ENCODE peak calls at places on chromosomes 7 and 10, in four cellular contexts. One of them, this sample, is unnamed.

GRCh38 chr7:150975536-150976285 is 2.4 kb downstream of the KCNH2 start:
- DNase-seq in HepG2: no peak
- DNase-seq in K562: no peak
- DNase-seq in GM12878: no peak
- DNase-seq in this sample: no peak

GRCh38 chr10:47024399-47025252 is 113.4 kb downstream of the PTPN20 start:
- DNase-seq in HepG2: peak
- DNase-seq in K562: peak
- DNase-seq in GM12878: peak
- DNase-seq in this sample: peak

GRCh38 chr10:129945941-129946760 is 17.9 kb downstream of the EBF3 start:
- DNase-seq in HepG2: no peak
- DNase-seq in K562: no peak
- DNase-seq in GM12878: no peak
- DNase-seq in this sample: no peak

GRCh38 chr7:143980746-143981510 is 19.2 kb upstream of the OR6B1 start:
- DNase-seq in HepG2: no peak
- DNase-seq in K562: no peak
- DNase-seq in GM12878: no peak
- DNase-seq in this sample: no peak

GRCh38 chr7:158078161-158078910 is 509.3 kb downstream of the PTPRN2 start:
- DNase-seq in HepG2: no peak
- DNase-seq in K562: no peak
- DNase-seq in GM12878: no peak
- DNase-seq in this sample: no peak

GRCh38 chr10:70312972-70313371 is 29.2 kb upstream of the NPFFR1 start:
- DNase-seq in HepG2: no peak
- DNase-seq in K562: no peak
- DNase-seq in GM12878: no peak
- DNase-seq in this sample: no peak

GRCh38 chr10:13831711-13832110 is 244.9 kb downstream of the PRPF18 start:
- DNase-seq in HepG2: no peak
- DNase-seq in K562: no peak
- DNase-seq in GM12878: peak
- DNase-seq in this sample: no peak

GRCh38 chr10:7507887-7508726 is 97.3 kb upstream of the SFMBT2 start:
- DNase-seq in HepG2: no peak
- DNase-seq in K562: no peak
- DNase-seq in GM12878: no peak
- DNase-seq in this sample: no peak

GRCh38 chr10:61313460-61313859 is 139.7 kb downstream of the TMEM26 start:
- DNase-seq in HepG2: no peak
- DNase-seq in K562: no peak
- DNase-seq in GM12878: no peak
- DNase-seq in this sample: no peak

GRCh38 chr7:42858570-42858969 is 53.3 kb downstream of the C7orf25 start:
- DNase-seq in HepG2: no peak
- DNase-seq in K562: no peak
- DNase-seq in GM12878: no peak
- DNase-seq in this sample: no peak

GRCh38 chr7:87507446-87507845 is 32.0 kb upstream of the ABCB4 start:
- DNase-seq in HepG2: peak
- DNase-seq in K562: no peak
- DNase-seq in GM12878: no peak
- DNase-seq in this sample: peak

GRCh38 chr10:775245-776075 is 86.0 kb upstream of the DIP2C start:
- DNase-seq in HepG2: no peak
- DNase-seq in K562: no peak
- DNase-seq in GM12878: no peak
- DNase-seq in this sample: no peak

GRCh38 chr7:56250135-56250534 is 133.9 kb upstream of the NUPR2 start:
- DNase-seq in HepG2: no peak
- DNase-seq in K562: no peak
- DNase-seq in GM12878: no peak
- DNase-seq in this sample: no peak

GRCh38 chr10:98467506-98468318 is 21.0 kb upstream of the HPS1 start:
- DNase-seq in HepG2: peak
- DNase-seq in K562: peak
- DNase-seq in GM12878: peak
- DNase-seq in this sample: peak

GRCh38 chr10:115947104-115947503 is 325.9 kb downstream of the GFRA1 start:
- DNase-seq in HepG2: no peak
- DNase-seq in K562: no peak
- DNase-seq in GM12878: no peak
- DNase-seq in this sample: peak

GRCh38 chr10:86828145-86828544 is 71.7 kb downstream of the BMPR1A start:
- DNase-seq in HepG2: no peak
- DNase-seq in K562: no peak
- DNase-seq in GM12878: no peak
- DNase-seq in this sample: no peak

GRCh38 chr7:149598721-149599308 is 101.2 kb upstream of the ZNF746 start:
- DNase-seq in HepG2: peak
- DNase-seq in K562: peak
- DNase-seq in GM12878: no peak
- DNase-seq in this sample: peak

GRCh38 chr10:101087965-101088364 is 26.2 kb downstream of the KAZALD1 start:
- DNase-seq in HepG2: no peak
- DNase-seq in K562: no peak
- DNase-seq in GM12878: no peak
- DNase-seq in this sample: no peak

GRCh38 chr10:129531195-129531968 is 64.3 kb downstream of the MGMT start:
- DNase-seq in HepG2: peak
- DNase-seq in K562: no peak
- DNase-seq in GM12878: no peak
- DNase-seq in this sample: peak

GRCh38 chr7:91569702-91570457 is 305.6 kb downstream of the FZD1 start:
- DNase-seq in HepG2: no peak
- DNase-seq in K562: no peak
- DNase-seq in GM12878: no peak
- DNase-seq in this sample: peak

GRCh38 chr7:139572704-139573395 is 49.4 kb downstream of the CLEC2L start:
- DNase-seq in HepG2: no peak
- DNase-seq in K562: no peak
- DNase-seq in GM12878: no peak
- DNase-seq in this sample: no peak

GRCh38 chr7:67359900-67360299 is 363.3 kb downstream of the TYW1 start:
- DNase-seq in HepG2: no peak
- DNase-seq in K562: no peak
- DNase-seq in GM12878: no peak
- DNase-seq in this sample: peak

GRCh38 chr7:39509912-39510311 is 56.3 kb upstream of the YAE1 start:
- DNase-seq in HepG2: no peak
- DNase-seq in K562: peak
- DNase-seq in GM12878: no peak
- DNase-seq in this sample: no peak

GRCh38 chr10:110488944-110489343 is 8.8 kb upstream of the DUSP5 start:
- DNase-seq in HepG2: no peak
- DNase-seq in K562: no peak
- DNase-seq in GM12878: no peak
- DNase-seq in this sample: no peak

GRCh38 chr10:18104223-18104872 is 35.9 kb upstream of the CACNB2 start:
- DNase-seq in HepG2: peak
- DNase-seq in K562: peak
- DNase-seq in GM12878: no peak
- DNase-seq in this sample: peak

GRCh38 chr10:17765602-17766001 is 13.6 kb downstream of the TMEM236 start:
- DNase-seq in HepG2: no peak
- DNase-seq in K562: no peak
- DNase-seq in GM12878: no peak
- DNase-seq in this sample: no peak

GRCh38 chr7:26091933-26092332 is 60.1 kb upstream of the NFE2L3 start:
- DNase-seq in HepG2: no peak
- DNase-seq in K562: peak
- DNase-seq in GM12878: no peak
- DNase-seq in this sample: peak

GRCh38 chr10:91891285-91892001 is 17.8 kb downstream of the FGFBP3 start:
- DNase-seq in HepG2: peak
- DNase-seq in K562: no peak
- DNase-seq in GM12878: no peak
- DNase-seq in this sample: no peak

GRCh38 chr7:36961097-36961496 is 236.8 kb upstream of the AOAH start:
- DNase-seq in HepG2: no peak
- DNase-seq in K562: no peak
- DNase-seq in GM12878: no peak
- DNase-seq in this sample: no peak

GRCh38 chr10:117830832-117831231 is 215.9 kb downstream of the RAB11FIP2 start:
- DNase-seq in HepG2: no peak
- DNase-seq in K562: no peak
- DNase-seq in GM12878: no peak
- DNase-seq in this sample: peak

GRCh38 chr7:6278749-6279310 is 6.4 kb upstream of the CYTH3 start:
- DNase-seq in HepG2: no peak
- DNase-seq in K562: no peak
- DNase-seq in GM12878: no peak
- DNase-seq in this sample: no peak

GRCh38 chr10:66365686-66366085 is 560.1 kb upstream of the LRRTM3 start:
- DNase-seq in HepG2: no peak
- DNase-seq in K562: no peak
- DNase-seq in GM12878: no peak
- DNase-seq in this sample: no peak

GRCh38 chr7:150444674-150445365 is 5.6 kb upstream of the GIMAP8 start:
- DNase-seq in HepG2: no peak
- DNase-seq in K562: no peak
- DNase-seq in GM12878: no peak
- DNase-seq in this sample: no peak

GRCh38 chr10:129090618-129091366 is 376.2 kb upstream of the MGMT start:
- DNase-seq in HepG2: no peak
- DNase-seq in K562: no peak
- DNase-seq in GM12878: no peak
- DNase-seq in this sample: no peak

GRCh38 chr10:124125305-124126116 is 32.1 kb upstream of the CHST15 start:
- DNase-seq in HepG2: peak
- DNase-seq in K562: no peak
- DNase-seq in GM12878: no peak
- DNase-seq in this sample: peak

DNA sequence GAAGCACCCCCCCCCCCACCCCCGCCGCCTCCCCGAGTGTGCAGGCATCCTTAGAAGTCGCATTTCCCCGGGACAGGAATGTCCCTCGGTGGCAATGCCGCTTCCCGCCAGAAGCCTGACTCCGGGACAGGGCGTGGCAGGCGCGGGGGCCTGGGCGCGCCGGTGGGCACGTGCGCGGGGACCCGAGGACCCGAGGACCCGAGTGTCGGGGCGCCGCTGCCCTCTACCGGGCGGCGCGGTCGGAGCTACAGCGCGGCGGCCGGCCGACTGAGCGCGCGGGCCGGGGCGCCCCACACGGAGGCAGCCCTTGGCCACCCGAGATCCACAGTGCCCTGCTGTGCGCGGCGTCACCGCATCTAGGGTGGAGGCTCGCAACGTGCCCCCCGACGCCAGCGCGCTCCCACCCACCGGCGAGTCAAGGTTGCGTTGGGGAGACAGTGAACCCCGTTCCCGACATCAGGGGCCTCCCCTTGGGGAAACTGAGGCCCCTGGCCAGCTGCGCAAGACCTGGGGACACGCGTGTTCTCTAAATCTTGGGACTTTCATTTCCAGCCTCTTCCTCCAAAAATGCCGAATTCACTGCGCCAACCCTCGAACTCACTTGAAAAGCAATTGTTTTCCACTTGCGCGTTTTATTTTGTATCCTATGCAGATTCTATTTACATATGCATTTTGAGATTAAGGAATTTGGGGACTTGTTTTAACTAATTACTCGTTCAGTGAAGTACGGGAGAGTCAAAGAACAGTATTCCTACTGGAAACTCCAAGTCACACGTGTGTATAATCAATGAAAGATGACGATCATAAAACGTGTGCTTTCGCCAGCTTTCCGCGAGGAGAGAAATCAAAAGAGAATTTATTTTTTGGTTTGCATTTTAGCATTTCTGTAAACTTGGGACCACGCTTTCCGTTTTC is 3.1 kb upstream of the CUX1 start:
- DNase-seq in HepG2: peak
- DNase-seq in K562: peak
- DNase-seq in GM12878: no peak
- DNase-seq in this sample: peak
- TF ChIP-seq CTCF in HepG2: peak
- TF ChIP-seq CTCF in K562: peak
- TF ChIP-seq CTCF in GM12878: peak
- TF ChIP-seq CTCF in this sample: peak

GRCh38 chr10:132333386-132333785 is 1.4 kb downstream of the LRRC27 start:
- DNase-seq in HepG2: no peak
- DNase-seq in K562: no peak
- DNase-seq in GM12878: no peak
- DNase-seq in this sample: no peak
- TF ChIP-seq JUNB in HepG2: no peak
- TF ChIP-seq JUNB in K562: no peak
- TF ChIP-seq JUNB in GM12878: no peak
- TF ChIP-seq JUNB in this sample: no peak

GRCh38 chr10:33487014-33487776 is 152.7 kb upstream of the NRP1 start:
- DNase-seq in HepG2: no peak
- DNase-seq in K562: no peak
- DNase-seq in GM12878: no peak
- DNase-seq in this sample: no peak
- TF ChIP-seq POLR2AphosphoS5 in HepG2: no peak
- TF ChIP-seq POLR2AphosphoS5 in K562: no peak
- TF ChIP-seq POLR2AphosphoS5 in GM12878: no peak
- TF ChIP-seq POLR2AphosphoS5 in this sample: no peak

GRCh38 chr10:31083765-31084184 is 52.1 kb upstream of the ZNF438 start:
- DNase-seq in HepG2: peak
- DNase-seq in K562: peak
- DNase-seq in GM12878: peak
- DNase-seq in this sample: peak
- TF ChIP-seq CTCF in HepG2: peak
- TF ChIP-seq CTCF in K562: peak
- TF ChIP-seq CTCF in GM12878: peak
- TF ChIP-seq CTCF in this sample: peak

GRCh38 chr10:28269842-28270456 is 32.9 kb downstream of the MPP7 start:
- DNase-seq in HepG2: no peak
- DNase-seq in K562: no peak
- DNase-seq in GM12878: no peak
- DNase-seq in this sample: no peak

GRCh38 chr10:28263136-28263857 is 39.6 kb downstream of the MPP7 start:
- DNase-seq in HepG2: peak
- DNase-seq in K562: no peak
- DNase-seq in GM12878: no peak
- DNase-seq in this sample: peak

DNA sequence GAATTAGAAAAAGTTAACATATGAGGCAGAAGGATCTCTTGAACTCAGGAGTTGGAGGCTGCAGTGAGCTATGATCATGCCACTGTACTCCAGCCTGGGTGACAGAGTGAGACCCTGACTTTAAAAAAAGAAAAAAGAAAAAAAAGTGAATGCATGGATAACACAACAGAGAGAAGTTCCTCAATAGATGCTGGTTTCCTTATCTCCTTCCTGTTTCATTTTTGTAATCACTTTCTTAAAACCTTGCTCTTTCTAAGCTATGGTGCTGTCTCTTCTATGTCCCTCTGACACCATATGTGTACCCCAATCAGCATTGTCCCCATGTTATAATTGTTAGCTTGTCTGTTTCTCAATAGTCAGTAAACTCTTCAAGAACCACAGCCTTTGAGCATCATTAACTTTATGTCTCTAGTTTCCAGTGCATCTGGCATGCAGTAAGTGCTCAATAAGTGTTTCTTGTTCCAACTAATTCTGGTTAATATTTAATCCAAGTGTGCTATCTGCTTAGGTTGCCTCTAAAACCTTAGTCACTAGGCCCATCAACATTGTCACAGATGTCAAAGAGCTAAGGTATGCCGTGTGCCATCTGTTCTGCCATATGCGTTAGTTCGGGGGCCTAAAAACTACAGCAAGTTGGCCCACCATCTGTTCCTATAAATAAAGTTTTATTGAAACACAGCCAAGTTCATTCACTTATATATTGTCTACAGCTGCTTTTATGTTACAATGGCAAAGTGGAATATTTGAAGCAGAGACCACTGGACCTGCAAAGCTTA is 36.2 kb downstream of the MPP7 start:
- DNase-seq in HepG2: no peak
- DNase-seq in K562: no peak
- DNase-seq in GM12878: no peak
- DNase-seq in this sample: no peak
- TF ChIP-seq JUNB in HepG2: no peak
- TF ChIP-seq JUNB in K562: no peak
- TF ChIP-seq JUNB in GM12878: no peak
- TF ChIP-seq JUNB in this sample: no peak